ENCODE peak calls at places on chromosomes 16 and 17, in nine cellular contexts. F is fibroblast of villous mesenchyme, M is left ventricle myocardium inferior, U is dorsolateral prefrontal cortex, A is A549, J is foreskin fibroblast, T is lung, S is tibial artery, Q is pancreas. P is an unnamed sample.
A peak's percentile ranks its signal among the peaks of the same experiment; 100 is the strongest.

GRCh38 chr16:21162661-21163151 is 4.2 kb downstream of the LDAF1 start:
- DNase-seq in F (peak; percentile 74), M (peak; percentile 62), U (no peak), A (no peak), J (peak; percentile 56), T (no peak), S (peak; percentile 75), Q (no peak), P (no peak)

GRCh38 chr16:54817432-54817831 is 113.2 kb upstream of the IRX5 start:
- DNase-seq in F (no peak), M (no peak), U (no peak), A (peak; percentile 5), J (no peak), T (peak; percentile 32), S (no peak), Q (no peak), P (peak; percentile 17)

GRCh38 chr17:79019631-79020584 is 4.1 kb upstream of the C1QTNF1 start:
- DNase-seq in F (peak; percentile 89), M (peak; percentile 68), U (peak; percentile 75), A (peak; percentile 71), J (peak; percentile 88), T (no peak), S (peak; percentile 97), Q (peak; percentile 66), P (peak; percentile 93)

GRCh38 chr16:72172105-72173034 is at the start of gene PMFBP1:
- DNase-seq in F (peak; percentile 52), M (no peak), U (peak; percentile 39), A (peak; percentile 3), J (peak; percentile 67), T (peak; percentile 39), S (no peak), Q (no peak), P (peak; percentile 98)

GRCh38 chr17:47266782-47267181 is 13.2 kb downstream of the ITGB3 start:
- DNase-seq in F (peak; percentile 55), M (no peak), U (no peak), A (no peak), J (no peak), T (no peak), S (no peak), Q (no peak), P (peak; percentile 67)

GRCh38 chr17:77364381-77364911 is 223.7 kb downstream of the SEC14L1 start:
- DNase-seq in F (no peak), M (no peak), U (no peak), A (no peak), J (no peak), T (no peak), S (peak; percentile 64), Q (peak; percentile 48), P (no peak)

GRCh38 chr17:65290616-65291015 is 153.4 kb downstream of the RGS9 start:
- DNase-seq in F (no peak), M (no peak), U (no peak), A (no peak), J (no peak), T (no peak), S (no peak), Q (no peak), P (peak; percentile 17)

GRCh38 chr17:47882247-47882646 is 13.8 kb upstream of the SP2 start:
- DNase-seq in F (peak; percentile 75), M (no peak), U (no peak), A (no peak), J (peak; percentile 68), T (no peak), S (no peak), Q (no peak), P (no peak)

GRCh38 chr16:80230328-80231117 is 310.3 kb upstream of the DYNLRB2 start:
- DNase-seq in F (no peak), M (no peak), U (no peak), A (no peak), J (peak; percentile 21), T (no peak), S (no peak), Q (no peak), P (no peak)

GRCh38 chr16:85136213-85136704 is 24.0 kb upstream of the CIBAR2 start:
- DNase-seq in F (peak; percentile 81), M (no peak), U (peak; percentile 33), A (no peak), J (peak; percentile 65), T (no peak), S (peak; percentile 71), Q (no peak), P (peak; percentile 27)

GRCh38 chr17:67281053-67281452 is 36.1 kb upstream of the HELZ start:
- DNase-seq in F (no peak), M (no peak), U (no peak), A (no peak), J (no peak), T (no peak), S (no peak), Q (no peak), P (no peak)

GRCh38 chr16:31704138-31704537 is 169.5 kb upstream of the ZNF267 start:
- DNase-seq in F (no peak), M (no peak), U (no peak), A (no peak), J (no peak), T (no peak), S (no peak), Q (no peak), P (no peak)

GRCh38 chr17:58991718-58992331 is 114.9 kb downstream of the TRIM37 start:
- DNase-seq in F (peak; percentile 15), M (no peak), U (no peak), A (no peak), J (peak; percentile 69), T (peak; percentile 69), S (no peak), Q (no peak), P (peak; percentile 28)

GRCh38 chr16:53745126-53745525 is 41.2 kb downstream of the FTO start:
- DNase-seq in F (no peak), M (no peak), U (no peak), A (no peak), J (peak; percentile 44), T (no peak), S (no peak), Q (no peak), P (peak; percentile 78)

GRCh38 chr17:82127315-82127595 is 29.2 kb upstream of the FASN start:
- DNase-seq in F (no peak), M (no peak), U (no peak), A (no peak), J (no peak), T (no peak), S (no peak), Q (no peak), P (no peak)

GRCh38 chr17:82126479-82127314 is 28.7 kb upstream of the FASN start:
- DNase-seq in F (no peak), M (no peak), U (no peak), A (no peak), J (no peak), T (no peak), S (no peak), Q (no peak), P (no peak)

GRCh38 chr17:82127704-82128103 is 29.7 kb upstream of the FASN start:
- DNase-seq in F (no peak), M (no peak), U (no peak), A (no peak), J (no peak), T (no peak), S (no peak), Q (no peak), P (no peak)

GRCh38 chr17:82128287-82128686 is 30.3 kb upstream of the FASN start:
- DNase-seq in F (no peak), M (no peak), U (no peak), A (no peak), J (no peak), T (no peak), S (no peak), Q (no peak), P (no peak)

DNA sequence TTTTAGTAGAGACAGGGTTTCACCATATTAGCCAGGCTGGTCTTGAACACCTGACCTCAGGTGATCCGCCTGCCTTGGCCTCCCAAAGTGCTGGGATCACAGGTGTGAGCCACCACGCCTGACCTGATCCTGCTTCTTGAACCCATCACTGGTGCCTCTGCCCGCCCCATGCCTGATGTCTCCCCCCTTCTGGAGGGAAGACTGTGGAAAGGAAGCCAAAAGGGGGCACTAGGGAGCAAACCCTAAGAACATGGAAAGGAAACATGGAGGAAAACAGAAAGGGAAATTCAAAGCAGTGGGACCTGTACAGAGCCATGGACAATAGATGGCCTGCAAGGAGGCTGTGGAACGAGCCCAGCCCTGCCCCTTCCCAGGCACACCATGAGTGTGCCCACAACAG is 31.1 kb upstream of the FASN start:
- DNase-seq in F (no peak), M (no peak), U (no peak), A (no peak), J (no peak), T (no peak), S (no peak), Q (no peak), P (no peak)
- TF ChIP-seq CTCF in F (peak; percentile 27), M (no peak), U (no peak), A (no peak), J (peak; percentile 2), T (no peak), S (no peak), Q (no peak), P (peak; percentile 35)

DNA sequence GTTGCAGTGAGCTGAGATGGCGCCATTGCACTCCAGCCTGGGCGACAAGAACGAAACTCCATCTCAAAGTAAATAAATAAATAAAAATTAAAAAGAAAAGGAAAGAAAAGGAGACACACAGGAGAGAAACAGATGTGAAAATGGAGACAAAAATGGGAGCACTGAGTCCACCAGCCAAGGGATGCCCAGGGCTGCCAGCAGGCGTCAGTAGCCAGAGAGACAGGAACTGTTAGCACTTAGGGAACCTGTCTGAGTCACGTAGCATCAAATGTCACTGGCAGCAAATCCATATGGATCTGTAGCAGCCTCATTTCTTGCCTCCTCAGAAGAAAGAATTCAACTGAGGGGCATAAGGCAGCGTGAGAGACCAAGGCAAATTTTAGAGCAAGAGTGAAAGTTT is 79.7 kb downstream of the CYLD start:
- DNase-seq in F (no peak), M (no peak), U (no peak), A (no peak), J (no peak), T (no peak), S (no peak), Q (no peak), P (no peak)
- TF ChIP-seq CTCF in F (peak; percentile 4), M (no peak), U (no peak), A (no peak), J (peak; percentile 2), T (no peak), S (no peak), Q (no peak), P (no peak)

DNA sequence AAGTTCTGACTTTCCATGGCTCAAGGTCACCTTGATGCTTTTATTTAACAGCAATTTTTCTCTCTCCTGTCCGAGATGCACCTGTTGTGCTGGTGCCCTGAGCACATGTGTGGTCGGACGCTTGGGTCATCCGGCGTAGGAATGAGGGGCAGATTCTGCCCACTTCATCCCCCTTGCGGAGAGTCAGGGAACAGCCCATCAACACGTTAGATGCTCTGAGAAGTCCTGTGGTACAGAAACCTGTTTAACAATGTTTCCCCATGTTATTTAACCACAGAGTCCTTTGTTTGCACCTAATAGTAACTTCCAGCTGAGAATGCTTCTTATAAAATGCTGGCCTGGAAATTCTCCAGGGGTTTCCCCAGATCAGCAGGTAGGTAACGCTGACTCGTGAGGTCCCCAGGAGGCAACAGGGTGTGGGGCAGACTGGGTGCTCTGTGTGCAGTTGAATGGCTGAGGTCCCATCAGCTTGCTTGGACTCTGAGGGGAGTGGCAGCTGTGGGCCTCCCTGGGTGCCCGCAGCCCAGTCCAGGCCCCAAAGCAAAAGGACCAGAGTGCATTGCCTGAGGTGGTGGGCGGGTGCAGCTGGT is 17.8 kb downstream of the DOC2B start:
- DNase-seq in F (no peak), M (no peak), U (no peak), A (no peak), J (no peak), T (no peak), S (no peak), Q (no peak), P (no peak)
- TF ChIP-seq CTCF in F (no peak), M (no peak), U (no peak), A (peak; percentile 10), J (no peak), T (no peak), S (no peak), Q (no peak), P (no peak)

GRCh38 chr17:12974319-12974661 is 43.5 kb downstream of the ELAC2 start:
- DNase-seq in F (no peak), M (no peak), U (no peak), A (no peak), J (peak; percentile 14), T (no peak), S (peak; percentile 44), Q (no peak), P (peak; percentile 46)
- TF ChIP-seq CTCF in F (no peak), M (no peak), U (no peak), A (no peak), J (no peak), T (no peak), S (no peak), Q (no peak), P (no peak)